ENCODE peak calls at places on chromosomes 7 and 10, in five cellular contexts. One of them, this sample, is unnamed.

GRCh38 chr7:12422449-12423320 is 19.0 kb upstream of the VWDE start:
- DNase-seq in bronchial epithelial cell: peak
- DNase-seq in putamen: no peak
- DNase-seq in dermis blood vessel endothelial cell: no peak
- DNase-seq in GOT3: no peak
- DNase-seq in this sample: no peak

GRCh38 chr10:111986079-111986478 is 197.5 kb downstream of the GPAM start:
- DNase-seq in GOT3: no peak
- DNase-seq in putamen: no peak
- DNase-seq in bronchial epithelial cell: no peak
- DNase-seq in dermis blood vessel endothelial cell: no peak
- DNase-seq in this sample: no peak

GRCh38 chr10:16828114-16828568 is 10.9 kb upstream of the RSU1 start:
- DNase-seq in bronchial epithelial cell: peak
- DNase-seq in putamen: peak
- DNase-seq in dermis blood vessel endothelial cell: peak
- DNase-seq in GOT3: peak
- DNase-seq in this sample: peak

GRCh38 chr10:50567384-50567783 is 56.4 kb downstream of the SGMS1 start:
- DNase-seq in bronchial epithelial cell: no peak
- DNase-seq in GOT3: no peak
- DNase-seq in putamen: no peak
- DNase-seq in dermis blood vessel endothelial cell: no peak
- DNase-seq in this sample: no peak

GRCh38 chr7:124784879-124785818 is 19.6 kb upstream of the GPR37 start:
- DNase-seq in putamen: peak
- DNase-seq in dermis blood vessel endothelial cell: peak
- DNase-seq in bronchial epithelial cell: peak
- DNase-seq in GOT3: no peak
- DNase-seq in this sample: no peak

GRCh38 chr7:88243345-88243909 is 23.6 kb upstream of the SRI start:
- DNase-seq in GOT3: no peak
- DNase-seq in bronchial epithelial cell: peak
- DNase-seq in putamen: peak
- DNase-seq in dermis blood vessel endothelial cell: peak
- DNase-seq in this sample: no peak

GRCh38 chr10:131937832-131938231 is 37.0 kb downstream of the PPP2R2D start:
- DNase-seq in bronchial epithelial cell: no peak
- DNase-seq in putamen: no peak
- DNase-seq in dermis blood vessel endothelial cell: no peak
- DNase-seq in GOT3: no peak
- DNase-seq in this sample: no peak

GRCh38 chr10:116741391-116742351 is 695 bp downstream of the HSPA12A start:
- DNase-seq in GOT3: no peak
- DNase-seq in putamen: peak
- DNase-seq in bronchial epithelial cell: no peak
- DNase-seq in dermis blood vessel endothelial cell: no peak
- DNase-seq in this sample: peak

GRCh38 chr7:94298943-94299342 is 95.8 kb upstream of the COL1A2 start:
- DNase-seq in putamen: no peak
- DNase-seq in bronchial epithelial cell: peak
- DNase-seq in dermis blood vessel endothelial cell: no peak
- DNase-seq in GOT3: no peak
- DNase-seq in this sample: no peak

GRCh38 chr10:24872049-24872789 is 80.2 kb downstream of the PRTFDC1 start:
- DNase-seq in dermis blood vessel endothelial cell: no peak
- DNase-seq in putamen: peak
- DNase-seq in GOT3: no peak
- DNase-seq in bronchial epithelial cell: no peak
- DNase-seq in this sample: no peak

GRCh38 chr7:132652507-132652906 is 76.2 kb upstream of the PLXNA4 start:
- DNase-seq in GOT3: no peak
- DNase-seq in putamen: no peak
- DNase-seq in bronchial epithelial cell: no peak
- DNase-seq in dermis blood vessel endothelial cell: no peak
- DNase-seq in this sample: no peak

GRCh38 chr10:15266117-15266516 is 97.6 kb upstream of the NMT2 start:
- DNase-seq in GOT3: no peak
- DNase-seq in dermis blood vessel endothelial cell: no peak
- DNase-seq in putamen: no peak
- DNase-seq in bronchial epithelial cell: no peak
- DNase-seq in this sample: no peak

GRCh38 chr7:150973571-150974451 is 4.3 kb downstream of the KCNH2 start:
- DNase-seq in dermis blood vessel endothelial cell: no peak
- DNase-seq in putamen: no peak
- DNase-seq in bronchial epithelial cell: peak
- DNase-seq in GOT3: no peak
- DNase-seq in this sample: no peak

GRCh38 chr7:4816419-4817080 is 41.1 kb downstream of the AP5Z1 start:
- DNase-seq in putamen: no peak
- DNase-seq in GOT3: no peak
- DNase-seq in dermis blood vessel endothelial cell: no peak
- DNase-seq in bronchial epithelial cell: no peak
- DNase-seq in this sample: no peak

GRCh38 chr7:7795203-7795602 is 76.8 kb upstream of the RPA3 start:
- DNase-seq in GOT3: no peak
- DNase-seq in bronchial epithelial cell: no peak
- DNase-seq in putamen: no peak
- DNase-seq in dermis blood vessel endothelial cell: no peak
- DNase-seq in this sample: no peak

GRCh38 chr10:76697923-76698322 is 939.7 kb downstream of the KCNMA1 start:
- DNase-seq in GOT3: no peak
- DNase-seq in bronchial epithelial cell: no peak
- DNase-seq in putamen: no peak
- DNase-seq in dermis blood vessel endothelial cell: no peak
- DNase-seq in this sample: no peak

GRCh38 chr7:1855396-1856160 is 185.5 kb downstream of the ELFN1 start:
- DNase-seq in putamen: no peak
- DNase-seq in bronchial epithelial cell: no peak
- DNase-seq in GOT3: no peak
- DNase-seq in dermis blood vessel endothelial cell: no peak
- DNase-seq in this sample: peak

GRCh38 chr7:102888561-102889233 is 24.1 kb upstream of the LRRC17 start:
- DNase-seq in GOT3: no peak
- DNase-seq in bronchial epithelial cell: no peak
- DNase-seq in dermis blood vessel endothelial cell: peak
- DNase-seq in putamen: no peak
- DNase-seq in this sample: no peak

GRCh38 chr10:5155951-5156350 is 29.0 kb downstream of the AKR1C8 start:
- DNase-seq in bronchial epithelial cell: peak
- DNase-seq in putamen: no peak
- DNase-seq in dermis blood vessel endothelial cell: no peak
- DNase-seq in GOT3: no peak
- DNase-seq in this sample: no peak

GRCh38 chr7:45869426-45869825 is 3.5 kb downstream of the CCDC201 start:
- DNase-seq in dermis blood vessel endothelial cell: no peak
- DNase-seq in bronchial epithelial cell: peak
- DNase-seq in GOT3: no peak
- DNase-seq in putamen: no peak
- DNase-seq in this sample: no peak

GRCh38 chr10:30792025-30792424 is 162.5 kb upstream of the LYZL2 start:
- DNase-seq in bronchial epithelial cell: no peak
- DNase-seq in GOT3: no peak
- DNase-seq in putamen: no peak
- DNase-seq in dermis blood vessel endothelial cell: no peak
- DNase-seq in this sample: no peak

GRCh38 chr7:128954150-128954549 is 16.4 kb downstream of the IRF5 start:
- DNase-seq in GOT3: no peak
- DNase-seq in putamen: no peak
- DNase-seq in bronchial epithelial cell: no peak
- DNase-seq in dermis blood vessel endothelial cell: no peak
- DNase-seq in this sample: no peak

GRCh38 chr10:70652761-70653657 is 19.3 kb upstream of the ADAMTS14 start:
- DNase-seq in dermis blood vessel endothelial cell: peak
- DNase-seq in bronchial epithelial cell: no peak
- DNase-seq in GOT3: peak
- DNase-seq in putamen: no peak
- DNase-seq in this sample: no peak

GRCh38 chr10:96096958-96097357 is 33.1 kb upstream of the ZNF518A start:
- DNase-seq in dermis blood vessel endothelial cell: no peak
- DNase-seq in GOT3: no peak
- DNase-seq in bronchial epithelial cell: no peak
- DNase-seq in putamen: no peak
- DNase-seq in this sample: no peak

GRCh38 chr7:142711722-142712616 is 37.3 kb upstream of the PRSS1 start:
- DNase-seq in putamen: no peak
- DNase-seq in GOT3: no peak
- DNase-seq in dermis blood vessel endothelial cell: peak
- DNase-seq in bronchial epithelial cell: peak
- DNase-seq in this sample: no peak

GRCh38 chr10:74888947-74889661 is 62.7 kb downstream of the KAT6B start:
- DNase-seq in GOT3: no peak
- DNase-seq in bronchial epithelial cell: no peak
- DNase-seq in putamen: no peak
- DNase-seq in dermis blood vessel endothelial cell: peak
- DNase-seq in this sample: no peak

GRCh38 chr7:20798081-20798693 is 11.5 kb upstream of the SP8 start:
- DNase-seq in putamen: no peak
- DNase-seq in dermis blood vessel endothelial cell: peak
- DNase-seq in bronchial epithelial cell: no peak
- DNase-seq in GOT3: no peak
- DNase-seq in this sample: no peak

GRCh38 chr10:17708806-17709205 is 43.2 kb upstream of the TMEM236 start:
- DNase-seq in putamen: no peak
- DNase-seq in bronchial epithelial cell: no peak
- DNase-seq in GOT3: no peak
- DNase-seq in dermis blood vessel endothelial cell: no peak
- DNase-seq in this sample: no peak

GRCh38 chr7:79612027-79612426 is 158.6 kb upstream of the MAGI2 start:
- DNase-seq in bronchial epithelial cell: no peak
- DNase-seq in putamen: no peak
- DNase-seq in dermis blood vessel endothelial cell: peak
- DNase-seq in GOT3: no peak
- DNase-seq in this sample: no peak

This sample was measured in ascending aorta.